ENCODE peak calls at places on chromosome 10, in four cellular contexts. One of them, this sample, is unnamed.

GRCh38 chr10:78250313-78251040 is 216.8 kb downstream of the RPS24 start:
- DNase-seq in K562: no peak
- DNase-seq in WTC11: no peak
- DNase-seq in HepG2: no peak
- DNase-seq in this sample: no peak

GRCh38 chr10:61993676-61994401 is 92.3 kb downstream of the ARID5B start:
- DNase-seq in WTC11: no peak
- DNase-seq in HepG2: no peak
- DNase-seq in K562: no peak
- DNase-seq in this sample: no peak

GRCh38 chr10:118045842-118046490 is 775 bp downstream of the RAB11FIP2 start:
- DNase-seq in HepG2: peak; percentile 15
- DNase-seq in K562: peak; percentile 37
- DNase-seq in WTC11: peak; percentile 54
- DNase-seq in this sample: peak; percentile 35

GRCh38 chr10:130222381-130222780 is 86.2 kb downstream of the GLRX3 start:
- DNase-seq in HepG2: no peak
- DNase-seq in K562: no peak
- DNase-seq in WTC11: no peak
- DNase-seq in this sample: no peak

GRCh38 chr10:1546431-1547110 is 190.8 kb downstream of the ADARB2 start:
- DNase-seq in WTC11: no peak
- DNase-seq in K562: no peak
- DNase-seq in HepG2: no peak
- DNase-seq in this sample: no peak

GRCh38 chr10:128540806-128541739 is 414.9 kb upstream of the MKI67 start:
- DNase-seq in HepG2: no peak
- DNase-seq in K562: no peak
- DNase-seq in WTC11: peak; percentile 82
- DNase-seq in this sample: no peak

GRCh38 chr10:112548535-112549276 is 101.7 kb downstream of the VTI1A start:
- DNase-seq in HepG2: no peak
- DNase-seq in K562: peak; percentile 1
- DNase-seq in WTC11: no peak
- DNase-seq in this sample: no peak

GRCh38 chr10:65793738-65794425 is 1132.0 kb upstream of the LRRTM3 start:
- DNase-seq in K562: no peak
- DNase-seq in WTC11: no peak
- DNase-seq in HepG2: no peak
- DNase-seq in this sample: no peak

GRCh38 chr10:126131338-126131737 is 235.0 kb downstream of the FANK1 start:
- DNase-seq in K562: no peak
- DNase-seq in HepG2: no peak
- DNase-seq in WTC11: no peak
- DNase-seq in this sample: no peak

GRCh38 chr10:114726820-114727271 is 68.8 kb upstream of the ABLIM1 start:
- DNase-seq in WTC11: no peak
- DNase-seq in K562: no peak
- DNase-seq in HepG2: no peak
- DNase-seq in this sample: no peak

GRCh38 chr10:80487791-80488538 is 33.9 kb downstream of the TSPAN14 start:
- DNase-seq in K562: peak; percentile 63
- DNase-seq in WTC11: no peak
- DNase-seq in HepG2: no peak
- DNase-seq in this sample: no peak

GRCh38 chr10:35058134-35058533 is 32.0 kb downstream of the CUL2 start:
- DNase-seq in WTC11: no peak
- DNase-seq in K562: no peak
- DNase-seq in HepG2: peak; percentile 3
- DNase-seq in this sample: no peak

GRCh38 chr10:110456523-110457091 is 41.1 kb upstream of the DUSP5 start:
- DNase-seq in HepG2: no peak
- DNase-seq in K562: no peak
- DNase-seq in WTC11: no peak
- DNase-seq in this sample: no peak

GRCh38 chr10:100735345-100736143 is 9.8 kb upstream of the PAX2 start:
- DNase-seq in HepG2: no peak
- DNase-seq in WTC11: peak; percentile 50
- DNase-seq in K562: no peak
- DNase-seq in this sample: no peak

GRCh38 chr10:131625041-131625440 is 275.8 kb upstream of the PPP2R2D start:
- DNase-seq in HepG2: no peak
- DNase-seq in WTC11: no peak
- DNase-seq in K562: no peak
- DNase-seq in this sample: no peak

GRCh38 chr10:68156373-68157185 is 47.3 kb downstream of the MYPN start:
- DNase-seq in HepG2: peak; percentile 57
- DNase-seq in WTC11: peak; percentile 62
- DNase-seq in K562: peak; percentile 77
- DNase-seq in this sample: peak; percentile 48
- TF ChIP-seq ELF4 in HepG2: no peak
- TF ChIP-seq ELF4 in WTC11: no peak
- TF ChIP-seq ELF4 in K562: no peak
- TF ChIP-seq ELF4 in this sample: no peak

GRCh38 chr10:15515207-15515606 is 144.1 kb upstream of the FAM171A1 start:
- DNase-seq in K562: no peak
- DNase-seq in HepG2: no peak
- DNase-seq in WTC11: no peak
- DNase-seq in this sample: no peak
- TF ChIP-seq ELF4 in K562: no peak
- TF ChIP-seq ELF4 in HepG2: no peak
- TF ChIP-seq ELF4 in WTC11: no peak
- TF ChIP-seq ELF4 in this sample: no peak

DNA sequence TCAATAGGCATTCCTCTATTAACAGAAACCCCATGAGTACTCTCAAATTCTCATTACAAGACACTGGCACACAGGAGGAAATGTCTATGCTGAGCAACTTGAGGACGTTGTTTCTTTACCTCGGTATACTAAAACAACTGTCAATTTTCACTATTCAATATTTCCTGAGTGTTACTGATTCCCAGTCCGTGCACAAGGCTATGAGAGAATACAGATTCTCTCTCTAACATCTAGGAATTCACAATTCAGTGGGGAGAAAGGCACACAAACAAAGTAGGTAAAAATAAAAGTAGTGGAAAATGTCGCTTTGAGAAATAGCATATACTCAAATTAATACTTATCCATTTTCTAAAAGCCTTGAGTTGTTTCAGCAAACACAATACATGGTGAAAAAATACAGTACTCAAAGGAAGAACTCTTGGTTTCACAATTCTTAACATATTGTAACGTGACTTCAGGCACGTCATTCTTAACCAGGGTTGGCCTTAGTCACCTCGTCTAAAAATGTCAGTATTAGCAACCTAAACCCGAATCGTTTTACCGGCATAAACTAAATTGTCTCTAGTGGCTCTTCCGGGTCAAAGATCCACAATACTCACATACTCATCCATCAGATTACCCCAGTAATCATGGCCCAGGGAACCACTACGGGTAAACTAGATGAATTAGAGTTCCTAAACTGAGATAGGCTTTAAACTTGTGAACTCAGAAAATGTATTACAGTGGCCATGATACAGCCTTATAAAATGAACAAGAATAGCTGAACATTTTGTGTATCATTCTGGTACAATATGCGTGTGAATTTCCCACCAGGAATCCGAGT is 1.5 kb downstream of the IPMK start:
- DNase-seq in HepG2: peak; percentile 53
- DNase-seq in WTC11: no peak
- DNase-seq in K562: peak; percentile 60
- DNase-seq in this sample: no peak
- TF ChIP-seq ELF4 in HepG2: no peak
- TF ChIP-seq ELF4 in WTC11: no peak
- TF ChIP-seq ELF4 in K562: no peak
- TF ChIP-seq ELF4 in this sample: no peak

GRCh38 chr10:22623624-22624263 is 90.6 kb downstream of the PIP4K2A start:
- DNase-seq in WTC11: no peak
- DNase-seq in HepG2: peak; percentile 27
- DNase-seq in K562: peak; percentile 46
- DNase-seq in this sample: no peak
- TF ChIP-seq ELF4 in WTC11: no peak
- TF ChIP-seq ELF4 in HepG2: no peak
- TF ChIP-seq ELF4 in K562: no peak
- TF ChIP-seq ELF4 in this sample: no peak

GRCh38 chr10:3270597-3270996 is 98.0 kb upstream of the PITRM1 start:
- DNase-seq in WTC11: no peak
- DNase-seq in HepG2: no peak
- DNase-seq in K562: no peak
- DNase-seq in this sample: no peak
- TF ChIP-seq ELF4 in WTC11: no peak
- TF ChIP-seq ELF4 in HepG2: no peak
- TF ChIP-seq ELF4 in K562: no peak
- TF ChIP-seq ELF4 in this sample: no peak

GRCh38 chr10:513393-513792 is 176.1 kb downstream of the DIP2C start:
- DNase-seq in K562: no peak
- DNase-seq in WTC11: no peak
- DNase-seq in HepG2: no peak
- DNase-seq in this sample: no peak

GRCh38 chr10:516766-517165 is 172.7 kb downstream of the DIP2C start:
- DNase-seq in WTC11: no peak
- DNase-seq in K562: no peak
- DNase-seq in HepG2: no peak
- DNase-seq in this sample: no peak

GRCh38 chr10:515674-516073 is 173.8 kb downstream of the DIP2C start:
- DNase-seq in K562: no peak
- DNase-seq in HepG2: no peak
- DNase-seq in WTC11: no peak
- DNase-seq in this sample: no peak

GRCh38 chr10:511849-512191 is 177.6 kb downstream of the DIP2C start:
- DNase-seq in WTC11: no peak
- DNase-seq in HepG2: no peak
- DNase-seq in K562: no peak
- DNase-seq in this sample: no peak

DNA sequence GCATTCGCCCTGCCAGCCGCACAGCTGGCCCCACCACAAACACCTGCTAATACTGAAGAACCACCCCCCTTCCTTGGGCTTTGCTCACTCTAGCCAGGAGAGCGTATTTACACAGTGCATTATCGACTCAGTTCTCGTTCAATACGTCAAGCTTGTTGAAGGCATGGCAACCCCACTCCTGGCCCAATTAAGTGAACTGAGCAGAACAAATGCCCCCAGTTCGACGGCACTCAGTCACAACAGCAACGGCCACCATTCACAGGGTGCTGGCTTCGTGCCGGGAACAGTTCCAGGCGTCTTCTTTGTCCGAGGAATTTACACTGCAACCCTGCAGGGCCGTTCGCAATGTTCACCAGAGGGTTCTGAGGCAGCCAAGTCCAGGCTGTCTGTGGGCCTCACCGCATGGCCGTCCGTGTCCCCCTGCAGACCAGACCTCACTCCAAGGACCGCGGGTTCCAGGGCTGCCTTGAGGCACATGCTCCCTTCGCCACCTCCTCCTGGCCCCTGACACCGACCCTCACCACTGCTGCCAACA is 175.3 kb downstream of the DIP2C start:
- DNase-seq in WTC11: no peak
- DNase-seq in HepG2: peak; percentile 70
- DNase-seq in K562: no peak
- DNase-seq in this sample: no peak
- TF ChIP-seq ELF4 in WTC11: no peak
- TF ChIP-seq ELF4 in HepG2: no peak
- TF ChIP-seq ELF4 in K562: no peak
- TF ChIP-seq ELF4 in this sample: no peak